ENCODE peak calls at places on chromosome 21, in five cellular contexts. M is cardiac fibroblast, J is esophagus squamous epithelium, T is colonic mucosa, N is mesendoderm. G is an unnamed sample.

GRCh38 chr21:26918318-26919065 is 48.4 kb downstream of the ADAMTS5 start:
- DNase-seq in N (peak), J (no peak), T (no peak), M (peak), G (no peak)

GRCh38 chr21:44051462-44051941 is 39.4 kb downstream of the TRAPPC10 start:
- DNase-seq in M (peak), J (no peak), T (no peak), N (no peak), G (no peak)

GRCh38 chr21:31476551-31477120 is 132.6 kb upstream of the TIAM1 start:
- DNase-seq in M (peak), J (no peak), N (peak), T (no peak), G (no peak)

GRCh38 chr21:31983120-31983519 is 110.3 kb downstream of the HUNK start:
- DNase-seq in M (no peak), J (no peak), T (no peak), N (no peak), G (no peak)

GRCh38 chr21:31576428-31576827 is 83.1 kb upstream of the SOD1 start:
- DNase-seq in T (no peak), M (peak), J (no peak), N (no peak), G (no peak)

GRCh38 chr21:27164208-27165172 is 197.6 kb upstream of the ADAMTS5 start:
- DNase-seq in J (no peak), N (no peak), M (no peak), T (no peak), G (no peak)

GRCh38 chr21:38766987-38767722 is 38.6 kb upstream of the ETS2 start:
- DNase-seq in M (no peak), T (peak), N (no peak), J (no peak), G (peak)

GRCh38 chr21:37927711-37928110 is 11.5 kb upstream of the KCNJ6 start:
- DNase-seq in J (no peak), M (no peak), T (no peak), N (no peak), G (no peak)

GRCh38 chr21:36700961-36701911 is 2.3 kb downstream of the SIM2 start:
- DNase-seq in T (no peak), M (no peak), J (no peak), N (peak), G (no peak)

GRCh38 chr21:37208056-37208705 is 59.0 kb downstream of the VPS26C start:
- DNase-seq in T (no peak), M (no peak), N (no peak), J (no peak), G (peak)

GRCh38 chr21:32604484-32604883 is 7.7 kb downstream of the CFAP298 start:
- DNase-seq in T (no peak), J (no peak), M (no peak), N (peak), G (no peak)

GRCh38 chr21:29025328-29025713 is 853 bp downstream of the USP16 start:
- DNase-seq in N (peak), J (no peak), M (peak), T (no peak), G (no peak)

GRCh38 chr21:35352066-35352770 is 303.1 kb upstream of the RUNX1 start:
- DNase-seq in N (no peak), T (no peak), M (peak), J (no peak), G (no peak)

GRCh38 chr21:44006656-44007055 is 5.5 kb upstream of the TRAPPC10 start:
- DNase-seq in M (peak), N (no peak), T (no peak), J (no peak), G (no peak)

GRCh38 chr21:38646213-38646837 is 148.0 kb upstream of the ERG start:
- DNase-seq in J (no peak), N (no peak), M (peak), T (no peak), G (no peak)

GRCh38 chr21:34143783-34144182 is 70.4 kb downstream of the MRPS6 start:
- DNase-seq in M (no peak), J (no peak), T (no peak), N (no peak), G (no peak)

GRCh38 chr21:34152500-34152899 is 79.1 kb downstream of the MRPS6 start:
- DNase-seq in M (no peak), T (no peak), J (no peak), N (no peak), G (no peak)

GRCh38 chr21:34147835-34148804 is 74.7 kb downstream of the MRPS6 start:
- DNase-seq in J (no peak), M (peak), T (no peak), N (no peak), G (no peak)

GRCh38 chr21:34144224-34144623 is 70.8 kb downstream of the MRPS6 start:
- DNase-seq in T (no peak), J (no peak), N (no peak), M (no peak), G (no peak)

GRCh38 chr21:34148826-34149558 is 75.6 kb downstream of the MRPS6 start:
- DNase-seq in J (no peak), T (no peak), N (no peak), M (no peak), G (no peak)
- H3K4me3 ChIP-seq in J (no peak), T (no peak), N (no peak), M (no peak), G (no peak)

GRCh38 chr21:16195896-16196443 is 466.2 kb downstream of the USP25 start:
- DNase-seq in M (peak), N (no peak), T (no peak), J (no peak), G (no peak)

GRCh38 chr21:16193758-16194606 is 464.2 kb downstream of the USP25 start:
- DNase-seq in J (no peak), M (peak), N (peak), T (peak), G (no peak)

GRCh38 chr21:16196521-16197208 is 466.9 kb downstream of the USP25 start:
- DNase-seq in N (no peak), J (no peak), T (no peak), M (peak), G (no peak)

GRCh38 chr21:16195476-16195875 is 465.7 kb downstream of the USP25 start:
- DNase-seq in M (peak), J (no peak), T (no peak), N (no peak), G (no peak)

DNA sequence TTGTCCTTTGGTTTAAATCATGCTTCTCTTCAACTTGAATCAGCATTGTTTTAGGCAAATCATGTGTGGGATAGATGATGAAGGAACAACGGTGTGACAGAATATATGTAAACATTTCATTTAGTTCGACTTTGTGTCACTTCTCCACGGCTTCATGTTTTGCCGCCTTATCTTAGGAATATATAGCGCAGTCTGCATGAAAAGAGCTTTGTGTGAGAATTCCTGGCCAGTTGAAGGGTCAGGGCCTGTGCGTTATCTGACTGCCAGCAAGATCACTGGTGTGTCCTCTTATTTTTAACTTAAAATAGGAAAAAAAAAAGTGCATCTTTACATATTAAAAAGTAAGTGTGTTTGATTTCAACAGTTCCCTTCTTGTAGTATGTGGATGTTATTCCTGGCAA is 465.1 kb downstream of the USP25 start:
- DNase-seq in J (no peak), T (no peak), M (peak), N (no peak), G (no peak)
- H3K4me3 ChIP-seq in J (peak), T (no peak), M (peak), N (no peak), G (no peak)

GRCh38 chr21:17458279-17458678 is 54.6 kb upstream of the CXADR start:
- DNase-seq in J (no peak), T (peak), N (no peak), M (no peak), G (no peak)

GRCh38 chr21:17451364-17451869 is 61.4 kb upstream of the CXADR start:
- DNase-seq in T (peak), N (no peak), M (peak), J (no peak), G (no peak)

GRCh38 chr21:17454315-17455027 is 58.4 kb upstream of the CXADR start:
- DNase-seq in N (peak), T (peak), J (no peak), M (peak), G (no peak)

GRCh38 chr21:17455028-17455353 is 57.9 kb upstream of the CXADR start:
- DNase-seq in T (no peak), M (no peak), N (no peak), J (no peak), G (no peak)

GRCh38 chr21:17455451-17455850 is 57.4 kb upstream of the CXADR start:
- DNase-seq in T (peak), N (no peak), J (no peak), M (no peak), G (no peak)
- H3K4me3 ChIP-seq in T (no peak), N (no peak), J (no peak), M (no peak), G (no peak)

DNA sequence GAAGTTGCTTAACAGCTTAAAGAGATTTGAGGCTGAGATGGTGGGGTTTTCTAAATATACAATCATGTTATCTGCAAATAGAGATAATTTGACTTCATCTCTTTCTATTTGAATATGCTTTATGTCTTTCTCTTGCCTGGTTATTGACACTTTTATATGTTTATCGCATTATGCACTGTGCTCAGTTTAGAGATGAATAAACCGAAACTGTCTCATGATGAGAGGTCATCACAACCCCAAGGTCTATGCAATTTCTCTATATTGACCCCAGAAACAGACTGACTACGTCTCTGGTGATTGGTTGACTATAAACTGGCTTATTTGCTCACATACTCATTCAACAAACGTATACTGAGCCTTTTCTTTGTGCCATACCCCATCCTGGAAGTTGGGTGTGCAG is 117.9 kb upstream of the NRIP1 start:
- DNase-seq in T (no peak), M (no peak), J (no peak), N (no peak), G (no peak)
- H3K4me3 ChIP-seq in T (no peak), M (no peak), J (no peak), N (no peak), G (no peak)

GRCh38 chr21:42840411-42841155 is 38.8 kb downstream of the WDR4 start:
- DNase-seq in J (no peak), N (no peak), T (no peak), M (no peak), G (no peak)
- H3K4me3 ChIP-seq in J (no peak), N (no peak), T (no peak), M (no peak), G (no peak)

DNA sequence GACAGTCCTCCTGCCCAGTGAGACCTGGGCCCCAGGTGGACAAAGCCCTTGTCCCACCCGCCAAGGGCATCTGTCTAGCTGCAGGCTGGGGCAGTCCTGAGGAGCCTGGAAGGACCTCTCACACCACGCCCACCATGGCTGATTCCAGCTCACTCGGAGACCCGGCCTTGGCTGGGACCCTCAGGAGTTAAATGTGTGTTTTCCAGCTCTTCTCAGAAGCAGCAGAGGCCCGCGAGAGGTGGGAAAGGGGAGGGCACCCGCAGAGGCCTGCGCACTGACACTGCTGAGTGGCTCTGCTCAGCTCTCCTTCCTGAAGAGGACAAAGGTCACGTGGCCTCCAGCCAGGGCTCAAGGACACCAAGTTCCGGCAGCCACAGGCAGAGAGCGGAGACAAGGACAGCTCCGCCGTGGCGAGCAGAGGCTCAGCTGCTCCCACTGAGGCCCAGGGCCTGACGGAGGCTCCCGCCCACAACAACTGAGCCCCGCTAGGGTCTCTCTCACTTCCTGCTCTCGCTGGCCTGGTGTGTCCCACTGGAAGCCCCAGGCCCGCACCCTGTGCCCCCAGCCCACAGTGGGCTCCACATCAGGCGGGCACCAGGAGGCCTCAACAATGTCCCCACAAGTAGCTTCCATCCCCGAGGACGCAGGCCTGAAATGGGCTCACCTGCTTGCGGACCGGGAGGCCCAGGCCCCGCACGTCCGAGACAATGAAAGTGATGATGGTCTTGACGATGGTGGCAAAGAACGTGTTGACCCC is 16.9 kb downstream of the SLC19A1 start:
- DNase-seq in M (no peak), T (peak), J (no peak), N (no peak), G (no peak)
- H3K4me3 ChIP-seq in M (no peak), T (no peak), J (no peak), N (no peak), G (no peak)

G was measured in HL-60.